ENCODE peak calls at places on chromosomes 12 and 14, in six cellular contexts. One of them, this sample, is unnamed.

GRCh38 chr12:55742719-55743130 is at the start of gene GDF11:
- DNase-seq in cardiac muscle cell: peak
- DNase-seq in endothelial cell: no peak
- DNase-seq in AG09319: no peak
- DNase-seq in heart right ventricle: peak
- DNase-seq in cardiac fibroblast: peak
- DNase-seq in this sample: peak

GRCh38 chr14:100416921-100417451 is 93.8 kb downstream of the SLC25A47 start:
- DNase-seq in AG09319: no peak
- DNase-seq in cardiac fibroblast: peak
- DNase-seq in endothelial cell: no peak
- DNase-seq in heart right ventricle: no peak
- DNase-seq in cardiac muscle cell: no peak
- DNase-seq in this sample: no peak

GRCh38 chr14:33103489-33103888 is 164.8 kb downstream of the NPAS3 start:
- DNase-seq in endothelial cell: no peak
- DNase-seq in cardiac fibroblast: no peak
- DNase-seq in AG09319: no peak
- DNase-seq in heart right ventricle: no peak
- DNase-seq in cardiac muscle cell: no peak
- DNase-seq in this sample: no peak

GRCh38 chr14:70045296-70045695 is 143.5 kb downstream of the SLC8A3 start:
- DNase-seq in AG09319: no peak
- DNase-seq in endothelial cell: no peak
- DNase-seq in cardiac fibroblast: no peak
- DNase-seq in heart right ventricle: no peak
- DNase-seq in cardiac muscle cell: no peak
- DNase-seq in this sample: no peak

GRCh38 chr12:111447571-111448265 is 42.0 kb downstream of the SH2B3 start:
- DNase-seq in heart right ventricle: no peak
- DNase-seq in cardiac muscle cell: no peak
- DNase-seq in AG09319: no peak
- DNase-seq in cardiac fibroblast: no peak
- DNase-seq in endothelial cell: no peak
- DNase-seq in this sample: no peak

GRCh38 chr12:121626853-121627623 is 708 bp downstream of the ORAI1 start:
- DNase-seq in cardiac fibroblast: peak
- DNase-seq in heart right ventricle: peak
- DNase-seq in endothelial cell: peak
- DNase-seq in cardiac muscle cell: peak
- DNase-seq in AG09319: no peak
- DNase-seq in this sample: peak

GRCh38 chr14:71266994-71267636 is 359.9 kb downstream of the PCNX1 start:
- DNase-seq in cardiac muscle cell: no peak
- DNase-seq in AG09319: no peak
- DNase-seq in cardiac fibroblast: peak
- DNase-seq in heart right ventricle: no peak
- DNase-seq in endothelial cell: no peak
- DNase-seq in this sample: no peak

GRCh38 chr12:32365473-32366064 is 33.8 kb upstream of the FGD4 start:
- DNase-seq in cardiac muscle cell: peak
- DNase-seq in heart right ventricle: peak
- DNase-seq in AG09319: peak
- DNase-seq in cardiac fibroblast: peak
- DNase-seq in endothelial cell: peak
- DNase-seq in this sample: peak

GRCh38 chr14:39266589-39266870 is 32.8 kb downstream of the MIA2 start:
- DNase-seq in heart right ventricle: no peak
- DNase-seq in cardiac fibroblast: no peak
- DNase-seq in AG09319: no peak
- DNase-seq in cardiac muscle cell: no peak
- DNase-seq in endothelial cell: peak
- DNase-seq in this sample: peak

GRCh38 chr12:125194999-125195398 is 129.8 kb downstream of the AACS start:
- DNase-seq in cardiac fibroblast: no peak
- DNase-seq in cardiac muscle cell: peak
- DNase-seq in endothelial cell: no peak
- DNase-seq in heart right ventricle: no peak
- DNase-seq in AG09319: no peak
- DNase-seq in this sample: no peak

GRCh38 chr14:20356422-20356821 is 13.0 kb downstream of the PARP2 start:
- DNase-seq in endothelial cell: no peak
- DNase-seq in cardiac fibroblast: no peak
- DNase-seq in AG09319: no peak
- DNase-seq in heart right ventricle: no peak
- DNase-seq in cardiac muscle cell: no peak
- DNase-seq in this sample: no peak

GRCh38 chr12:103387385-103387784 is 108.4 kb downstream of the C12orf42 start:
- DNase-seq in heart right ventricle: no peak
- DNase-seq in AG09319: no peak
- DNase-seq in cardiac muscle cell: no peak
- DNase-seq in cardiac fibroblast: no peak
- DNase-seq in endothelial cell: no peak
- DNase-seq in this sample: no peak

GRCh38 chr14:30179381-30180130 is 251.9 kb upstream of the PRKD1 start:
- DNase-seq in cardiac muscle cell: no peak
- DNase-seq in heart right ventricle: no peak
- DNase-seq in AG09319: no peak
- DNase-seq in cardiac fibroblast: peak
- DNase-seq in endothelial cell: no peak
- DNase-seq in this sample: no peak

GRCh38 chr12:105698047-105698446 is 367.6 kb downstream of the C12orf75 start:
- DNase-seq in heart right ventricle: no peak
- DNase-seq in cardiac fibroblast: no peak
- DNase-seq in endothelial cell: no peak
- DNase-seq in cardiac muscle cell: no peak
- DNase-seq in AG09319: no peak
- DNase-seq in this sample: no peak

GRCh38 chr14:92491782-92492181 is 21.8 kb upstream of the RIN3 start:
- DNase-seq in cardiac muscle cell: no peak
- DNase-seq in endothelial cell: no peak
- DNase-seq in heart right ventricle: peak
- DNase-seq in AG09319: no peak
- DNase-seq in cardiac fibroblast: no peak
- DNase-seq in this sample: no peak

GRCh38 chr12:71503579-71504470 is 64.2 kb downstream of the LGR5 start:
- DNase-seq in AG09319: no peak
- DNase-seq in cardiac muscle cell: no peak
- DNase-seq in cardiac fibroblast: no peak
- DNase-seq in heart right ventricle: no peak
- DNase-seq in endothelial cell: no peak
- DNase-seq in this sample: no peak

GRCh38 chr12:58750484-58750883 is 169.8 kb downstream of the LRIG3 start:
- DNase-seq in endothelial cell: no peak
- DNase-seq in cardiac muscle cell: no peak
- DNase-seq in cardiac fibroblast: peak
- DNase-seq in AG09319: peak
- DNase-seq in heart right ventricle: no peak
- DNase-seq in this sample: no peak

GRCh38 chr12:123384994-123385376 is 1.1 kb downstream of the KMT5A start:
- DNase-seq in cardiac fibroblast: peak
- DNase-seq in endothelial cell: no peak
- DNase-seq in cardiac muscle cell: no peak
- DNase-seq in AG09319: no peak
- DNase-seq in heart right ventricle: no peak
- DNase-seq in this sample: no peak

GRCh38 chr12:6828671-6829531 is 694 bp downstream of the P3H3 start:
- DNase-seq in cardiac fibroblast: peak
- DNase-seq in endothelial cell: peak
- DNase-seq in heart right ventricle: peak
- DNase-seq in cardiac muscle cell: peak
- DNase-seq in AG09319: no peak
- DNase-seq in this sample: no peak

GRCh38 chr12:8156845-8157244 is at the start of gene ZNF705A:
- DNase-seq in cardiac fibroblast: peak
- DNase-seq in heart right ventricle: no peak
- DNase-seq in endothelial cell: no peak
- DNase-seq in cardiac muscle cell: no peak
- DNase-seq in AG09319: no peak
- DNase-seq in this sample: no peak

GRCh38 chr14:94295360-94296180 is 2.5 kb upstream of the SERPINA10 start:
- DNase-seq in heart right ventricle: no peak
- DNase-seq in cardiac fibroblast: no peak
- DNase-seq in cardiac muscle cell: no peak
- DNase-seq in endothelial cell: no peak
- DNase-seq in AG09319: no peak
- DNase-seq in this sample: no peak

GRCh38 chr14:20697273-20698017 is 8.9 kb downstream of the ANG start:
- DNase-seq in endothelial cell: peak
- DNase-seq in cardiac muscle cell: peak
- DNase-seq in cardiac fibroblast: peak
- DNase-seq in heart right ventricle: peak
- DNase-seq in AG09319: no peak
- DNase-seq in this sample: peak

GRCh38 chr12:116508145-116509121 is 50.7 kb upstream of the MAP1LC3B2 start:
- DNase-seq in endothelial cell: peak
- DNase-seq in cardiac muscle cell: peak
- DNase-seq in heart right ventricle: peak
- DNase-seq in cardiac fibroblast: peak
- DNase-seq in AG09319: no peak
- DNase-seq in this sample: peak

GRCh38 chr14:68246074-68246980 is 426.7 kb downstream of the RAD51B start:
- DNase-seq in heart right ventricle: peak
- DNase-seq in AG09319: no peak
- DNase-seq in cardiac fibroblast: peak
- DNase-seq in cardiac muscle cell: no peak
- DNase-seq in endothelial cell: no peak
- DNase-seq in this sample: no peak

GRCh38 chr12:109147954-109148353 is 31.6 kb downstream of the ACACB start:
- DNase-seq in endothelial cell: no peak
- DNase-seq in cardiac fibroblast: peak
- DNase-seq in AG09319: peak
- DNase-seq in cardiac muscle cell: no peak
- DNase-seq in heart right ventricle: peak
- DNase-seq in this sample: no peak

GRCh38 chr12:54460317-54460935 is 13.0 kb downstream of the GTSF1 start:
- DNase-seq in endothelial cell: no peak
- DNase-seq in heart right ventricle: no peak
- DNase-seq in AG09319: no peak
- DNase-seq in cardiac fibroblast: no peak
- DNase-seq in cardiac muscle cell: no peak
- DNase-seq in this sample: no peak
- TF ChIP-seq CTCF in endothelial cell: no peak
- TF ChIP-seq CTCF in heart right ventricle: no peak
- TF ChIP-seq CTCF in AG09319: no peak
- TF ChIP-seq CTCF in cardiac fibroblast: no peak
- TF ChIP-seq CTCF in cardiac muscle cell: no peak
- TF ChIP-seq CTCF in this sample: no peak

GRCh38 chr12:51519755-51520154 is 71.3 kb upstream of the SCN8A start:
- DNase-seq in endothelial cell: no peak
- DNase-seq in heart right ventricle: no peak
- DNase-seq in cardiac muscle cell: no peak
- DNase-seq in cardiac fibroblast: no peak
- DNase-seq in AG09319: no peak
- DNase-seq in this sample: no peak

GRCh38 chr12:51521554-51522276 is 69.3 kb upstream of the SCN8A start:
- DNase-seq in cardiac muscle cell: no peak
- DNase-seq in heart right ventricle: no peak
- DNase-seq in AG09319: no peak
- DNase-seq in endothelial cell: no peak
- DNase-seq in cardiac fibroblast: no peak
- DNase-seq in this sample: no peak

GRCh38 chr12:51517316-51517715 is 73.7 kb upstream of the SCN8A start:
- DNase-seq in endothelial cell: no peak
- DNase-seq in cardiac muscle cell: no peak
- DNase-seq in AG09319: no peak
- DNase-seq in heart right ventricle: no peak
- DNase-seq in cardiac fibroblast: no peak
- DNase-seq in this sample: no peak

GRCh38 chr12:51520576-51521325 is 70.3 kb upstream of the SCN8A start:
- DNase-seq in cardiac muscle cell: no peak
- DNase-seq in heart right ventricle: no peak
- DNase-seq in cardiac fibroblast: no peak
- DNase-seq in AG09319: no peak
- DNase-seq in endothelial cell: no peak
- DNase-seq in this sample: no peak

DNA sequence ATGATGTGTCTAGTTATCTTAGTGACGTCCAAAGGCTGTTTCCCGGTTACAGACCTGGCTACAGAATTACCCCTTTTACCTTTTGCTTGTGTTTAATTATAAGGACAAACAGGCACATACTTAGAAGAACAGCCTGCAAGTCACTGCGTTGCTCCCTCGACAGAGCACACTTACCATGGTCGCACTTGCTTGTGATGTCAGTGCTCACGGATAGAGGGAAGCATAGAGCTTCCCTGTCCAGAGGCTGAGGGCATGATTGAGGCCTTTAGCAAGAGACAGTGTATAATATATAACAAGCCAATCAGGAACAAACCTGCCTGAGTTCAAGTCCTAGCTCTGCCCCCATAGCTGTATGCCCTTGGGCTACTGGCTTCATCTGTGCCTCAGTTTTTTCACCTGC is 73.2 kb upstream of the SCN8A start:
- DNase-seq in AG09319: no peak
- DNase-seq in endothelial cell: no peak
- DNase-seq in cardiac muscle cell: no peak
- DNase-seq in cardiac fibroblast: no peak
- DNase-seq in heart right ventricle: no peak
- DNase-seq in this sample: no peak
- TF ChIP-seq CTCF in AG09319: no peak
- TF ChIP-seq CTCF in endothelial cell: no peak
- TF ChIP-seq CTCF in cardiac muscle cell: no peak
- TF ChIP-seq CTCF in cardiac fibroblast: no peak
- TF ChIP-seq CTCF in heart right ventricle: no peak
- TF ChIP-seq CTCF in this sample: no peak

DNA sequence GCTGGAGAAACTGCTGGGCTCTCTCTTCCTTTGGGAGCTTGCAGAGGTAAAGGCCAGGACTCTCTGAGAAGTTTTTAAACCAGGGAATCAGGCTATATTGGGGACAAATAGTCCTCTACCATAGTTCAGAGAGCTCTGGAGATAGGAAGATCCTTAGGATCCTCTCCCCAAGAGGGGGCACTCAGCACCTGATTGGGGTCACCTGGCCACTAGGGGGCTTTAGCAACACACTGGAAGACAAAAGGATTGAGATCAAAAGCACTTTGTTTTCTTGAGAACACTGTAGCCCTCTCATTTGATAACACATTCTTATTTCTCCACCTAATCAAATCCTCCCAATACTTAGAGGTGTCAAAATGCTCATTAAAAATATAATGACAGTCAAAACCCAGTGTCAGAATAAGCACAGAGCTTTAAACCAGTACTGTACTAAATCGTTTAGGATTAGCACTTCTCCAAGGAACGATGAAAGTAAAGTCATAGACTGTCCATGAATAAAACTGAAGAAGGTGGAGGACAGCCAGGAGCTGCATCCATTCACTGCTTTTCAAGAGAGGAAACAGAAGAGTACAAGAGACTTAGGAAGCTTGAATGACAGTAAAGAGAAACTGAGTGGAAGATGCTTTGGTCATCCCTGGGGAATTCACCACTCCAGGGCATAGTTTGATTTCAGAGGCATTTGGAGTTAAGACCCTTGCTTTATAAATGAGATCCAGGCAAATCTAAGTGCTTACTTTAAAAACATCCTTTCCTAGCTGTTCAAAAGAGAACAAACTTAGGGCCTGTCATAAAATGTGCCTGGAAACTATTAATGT is 26.5 kb downstream of the BMP4 start:
- DNase-seq in heart right ventricle: no peak
- DNase-seq in cardiac fibroblast: no peak
- DNase-seq in cardiac muscle cell: peak
- DNase-seq in AG09319: no peak
- DNase-seq in endothelial cell: peak
- DNase-seq in this sample: peak
- TF ChIP-seq CTCF in heart right ventricle: peak
- TF ChIP-seq CTCF in cardiac fibroblast: peak
- TF ChIP-seq CTCF in cardiac muscle cell: peak
- TF ChIP-seq CTCF in AG09319: peak
- TF ChIP-seq CTCF in endothelial cell: peak
- TF ChIP-seq CTCF in this sample: peak

GRCh38 chr12:20731274-20731673 is 36.1 kb downstream of the SLCO1C1 start:
- DNase-seq in cardiac fibroblast: peak
- DNase-seq in AG09319: no peak
- DNase-seq in cardiac muscle cell: no peak
- DNase-seq in heart right ventricle: no peak
- DNase-seq in endothelial cell: no peak
- DNase-seq in this sample: no peak
- TF ChIP-seq CTCF in cardiac fibroblast: no peak
- TF ChIP-seq CTCF in AG09319: no peak
- TF ChIP-seq CTCF in cardiac muscle cell: no peak
- TF ChIP-seq CTCF in heart right ventricle: no peak
- TF ChIP-seq CTCF in endothelial cell: no peak
- TF ChIP-seq CTCF in this sample: no peak